ENCODE peak calls at places on chromosomes 7 and 10, in ten cellular contexts. One of them, this sample, is unnamed.

GRCh38 chr7:78080241-78080640 is 281.7 kb downstream of the PHTF2 start:
- DNase-seq in right atrium auricular region: no peak
- DNase-seq in aorta: no peak
- DNase-seq in OCI-LY7: no peak
- DNase-seq in substantia nigra: no peak
- DNase-seq in heart left ventricle: no peak
- DNase-seq in epithelial cell of prostate: no peak
- DNase-seq in WERI-Rb-1: no peak
- DNase-seq in fibroblast of lung: peak
- DNase-seq in PC-3: no peak
- DNase-seq in this sample: no peak

GRCh38 chr7:94446308-94446707 is 51.6 kb downstream of the COL1A2 start:
- DNase-seq in right atrium auricular region: no peak
- DNase-seq in aorta: no peak
- DNase-seq in OCI-LY7: no peak
- DNase-seq in substantia nigra: no peak
- DNase-seq in heart left ventricle: no peak
- DNase-seq in epithelial cell of prostate: no peak
- DNase-seq in WERI-Rb-1: no peak
- DNase-seq in fibroblast of lung: no peak
- DNase-seq in PC-3: no peak
- DNase-seq in this sample: no peak

GRCh38 chr7:86968618-86969017 is 90.8 kb downstream of the ELAPOR2 start:
- DNase-seq in right atrium auricular region: no peak
- DNase-seq in aorta: no peak
- DNase-seq in OCI-LY7: no peak
- DNase-seq in substantia nigra: no peak
- DNase-seq in heart left ventricle: no peak
- DNase-seq in epithelial cell of prostate: no peak
- DNase-seq in WERI-Rb-1: no peak
- DNase-seq in fibroblast of lung: no peak
- DNase-seq in PC-3: peak
- DNase-seq in this sample: no peak

GRCh38 chr7:25519962-25520562 is 291.8 kb upstream of the NPVF start:
- DNase-seq in right atrium auricular region: no peak
- DNase-seq in aorta: no peak
- DNase-seq in OCI-LY7: peak
- DNase-seq in substantia nigra: no peak
- DNase-seq in heart left ventricle: no peak
- DNase-seq in epithelial cell of prostate: no peak
- DNase-seq in WERI-Rb-1: no peak
- DNase-seq in fibroblast of lung: no peak
- DNase-seq in PC-3: no peak
- DNase-seq in this sample: no peak

GRCh38 chr10:132699411-132700167 is 86.4 kb downstream of the NKX6-2 start:
- DNase-seq in right atrium auricular region: no peak
- DNase-seq in aorta: peak
- DNase-seq in OCI-LY7: no peak
- DNase-seq in substantia nigra: no peak
- DNase-seq in heart left ventricle: no peak
- DNase-seq in epithelial cell of prostate: no peak
- DNase-seq in WERI-Rb-1: no peak
- DNase-seq in fibroblast of lung: no peak
- DNase-seq in PC-3: no peak
- DNase-seq in this sample: peak

GRCh38 chr10:63286340-63286739 is 153.2 kb downstream of the NRBF2 start:
- DNase-seq in right atrium auricular region: no peak
- DNase-seq in aorta: no peak
- DNase-seq in OCI-LY7: no peak
- DNase-seq in substantia nigra: no peak
- DNase-seq in heart left ventricle: no peak
- DNase-seq in epithelial cell of prostate: no peak
- DNase-seq in WERI-Rb-1: no peak
- DNase-seq in fibroblast of lung: peak
- DNase-seq in PC-3: no peak
- DNase-seq in this sample: no peak

GRCh38 chr7:100122067-100122466 is 2.6 kb downstream of the CNPY4 start:
- DNase-seq in right atrium auricular region: no peak
- DNase-seq in aorta: no peak
- DNase-seq in OCI-LY7: no peak
- DNase-seq in substantia nigra: no peak
- DNase-seq in heart left ventricle: no peak
- DNase-seq in epithelial cell of prostate: no peak
- DNase-seq in WERI-Rb-1: no peak
- DNase-seq in fibroblast of lung: no peak
- DNase-seq in PC-3: no peak
- DNase-seq in this sample: no peak

GRCh38 chr7:150983893-150984368 is 5.8 kb upstream of the KCNH2 start:
- DNase-seq in right atrium auricular region: no peak
- DNase-seq in aorta: no peak
- DNase-seq in OCI-LY7: peak
- DNase-seq in substantia nigra: no peak
- DNase-seq in heart left ventricle: no peak
- DNase-seq in epithelial cell of prostate: no peak
- DNase-seq in WERI-Rb-1: no peak
- DNase-seq in fibroblast of lung: peak
- DNase-seq in PC-3: peak
- DNase-seq in this sample: peak

GRCh38 chr10:125473138-125473793 is 209.7 kb downstream of the TEX36 start:
- DNase-seq in right atrium auricular region: no peak
- DNase-seq in aorta: no peak
- DNase-seq in OCI-LY7: no peak
- DNase-seq in substantia nigra: no peak
- DNase-seq in heart left ventricle: no peak
- DNase-seq in epithelial cell of prostate: no peak
- DNase-seq in WERI-Rb-1: no peak
- DNase-seq in fibroblast of lung: peak
- DNase-seq in PC-3: no peak
- DNase-seq in this sample: no peak

GRCh38 chr10:87816842-87817178 is 1.2 kb downstream of the ATAD1 start:
- DNase-seq in right atrium auricular region: no peak
- DNase-seq in aorta: no peak
- DNase-seq in OCI-LY7: no peak
- DNase-seq in substantia nigra: no peak
- DNase-seq in heart left ventricle: no peak
- DNase-seq in epithelial cell of prostate: no peak
- DNase-seq in WERI-Rb-1: no peak
- DNase-seq in fibroblast of lung: no peak
- DNase-seq in PC-3: peak
- DNase-seq in this sample: no peak

GRCh38 chr7:29957921-29958320 is 31.7 kb downstream of the SCRN1 start:
- DNase-seq in right atrium auricular region: peak
- DNase-seq in aorta: no peak
- DNase-seq in OCI-LY7: peak
- DNase-seq in substantia nigra: no peak
- DNase-seq in heart left ventricle: no peak
- DNase-seq in epithelial cell of prostate: no peak
- DNase-seq in WERI-Rb-1: peak
- DNase-seq in fibroblast of lung: no peak
- DNase-seq in PC-3: no peak
- DNase-seq in this sample: no peak

GRCh38 chr10:133140417-133141143 is 19.4 kb upstream of the KNDC1 start:
- DNase-seq in right atrium auricular region: no peak
- DNase-seq in aorta: peak
- DNase-seq in OCI-LY7: no peak
- DNase-seq in substantia nigra: no peak
- DNase-seq in heart left ventricle: no peak
- DNase-seq in epithelial cell of prostate: no peak
- DNase-seq in WERI-Rb-1: no peak
- DNase-seq in fibroblast of lung: no peak
- DNase-seq in PC-3: no peak
- DNase-seq in this sample: peak

GRCh38 chr7:19427944-19428343 is 280.9 kb downstream of the POLR1F start:
- DNase-seq in right atrium auricular region: no peak
- DNase-seq in aorta: no peak
- DNase-seq in OCI-LY7: no peak
- DNase-seq in substantia nigra: no peak
- DNase-seq in heart left ventricle: no peak
- DNase-seq in epithelial cell of prostate: no peak
- DNase-seq in WERI-Rb-1: no peak
- DNase-seq in fibroblast of lung: no peak
- DNase-seq in PC-3: no peak
- DNase-seq in this sample: no peak

GRCh38 chr7:360454-361100 is 70.6 kb downstream of the FOXL3 start:
- DNase-seq in right atrium auricular region: no peak
- DNase-seq in aorta: peak
- DNase-seq in OCI-LY7: no peak
- DNase-seq in substantia nigra: no peak
- DNase-seq in heart left ventricle: no peak
- DNase-seq in epithelial cell of prostate: no peak
- DNase-seq in WERI-Rb-1: no peak
- DNase-seq in fibroblast of lung: no peak
- DNase-seq in PC-3: no peak
- DNase-seq in this sample: no peak

GRCh38 chr10:46248651-46249131 is 38.1 kb upstream of the ANTXRL start:
- DNase-seq in right atrium auricular region: peak
- DNase-seq in aorta: no peak
- DNase-seq in OCI-LY7: no peak
- DNase-seq in substantia nigra: no peak
- DNase-seq in heart left ventricle: no peak
- DNase-seq in epithelial cell of prostate: no peak
- DNase-seq in WERI-Rb-1: no peak
- DNase-seq in fibroblast of lung: no peak
- DNase-seq in PC-3: no peak
- DNase-seq in this sample: no peak

DNA sequence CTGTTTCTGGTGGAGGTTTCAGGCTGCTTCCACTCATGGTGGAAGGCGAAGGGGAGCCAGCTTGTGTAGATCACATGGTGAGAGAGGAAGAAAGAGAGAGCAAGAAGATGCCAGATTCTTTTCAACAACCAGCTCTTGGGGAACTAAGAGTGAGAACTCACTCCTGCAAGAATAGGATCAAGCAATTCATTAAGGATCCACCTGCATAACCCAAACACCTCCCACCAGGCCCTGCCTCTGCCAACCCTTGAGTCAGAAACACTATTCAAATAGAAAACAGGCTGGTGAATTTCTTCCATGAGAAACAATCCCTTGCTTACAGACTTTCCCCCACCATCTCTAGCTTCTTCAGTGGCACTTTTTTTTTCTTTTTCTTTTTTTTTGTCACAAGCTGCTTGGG is 317.2 kb downstream of the GPR158 start:
- DNase-seq in right atrium auricular region: no peak
- DNase-seq in aorta: no peak
- DNase-seq in OCI-LY7: no peak
- DNase-seq in substantia nigra: no peak
- DNase-seq in heart left ventricle: no peak
- DNase-seq in epithelial cell of prostate: no peak
- DNase-seq in WERI-Rb-1: no peak
- DNase-seq in fibroblast of lung: no peak
- DNase-seq in PC-3: no peak
- DNase-seq in this sample: peak
- H3K27ac ChIP-seq in right atrium auricular region: no peak
- H3K27ac ChIP-seq in aorta: no peak
- H3K27ac ChIP-seq in OCI-LY7: no peak
- H3K27ac ChIP-seq in substantia nigra: no peak
- H3K27ac ChIP-seq in heart left ventricle: no peak
- H3K27ac ChIP-seq in epithelial cell of prostate: no peak
- H3K27ac ChIP-seq in WERI-Rb-1: no peak
- H3K27ac ChIP-seq in fibroblast of lung: no peak
- H3K27ac ChIP-seq in PC-3: no peak
- H3K27ac ChIP-seq in this sample: peak

DNA sequence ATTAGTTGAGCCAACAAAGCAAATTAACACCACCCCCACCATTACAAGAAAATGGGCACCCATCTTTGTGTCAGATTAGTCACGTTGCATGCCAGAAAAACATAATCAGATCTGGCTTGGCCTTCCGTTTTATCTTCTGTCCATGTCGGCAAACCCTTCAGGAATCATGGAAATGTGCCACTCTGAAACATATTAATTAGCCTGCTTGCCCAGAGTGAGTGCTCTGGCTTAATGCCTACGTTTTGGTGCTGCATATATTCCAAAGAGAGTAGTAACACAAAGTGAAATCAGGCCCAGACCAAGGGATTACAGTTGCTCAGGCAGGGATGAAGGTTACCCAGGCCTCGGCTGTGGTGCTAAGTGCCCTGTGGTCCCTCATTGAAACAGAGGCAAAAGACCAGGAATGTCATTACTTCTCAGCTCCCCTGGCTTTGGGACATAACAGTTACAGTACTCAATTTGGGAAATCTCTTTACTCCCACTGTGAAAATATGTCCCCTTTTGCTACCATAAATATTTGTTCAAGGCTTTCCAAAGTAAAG is 154.0 kb upstream of the LSM8 start:
- DNase-seq in right atrium auricular region: no peak
- DNase-seq in aorta: no peak
- DNase-seq in OCI-LY7: no peak
- DNase-seq in substantia nigra: no peak
- DNase-seq in heart left ventricle: no peak
- DNase-seq in epithelial cell of prostate: no peak
- DNase-seq in WERI-Rb-1: no peak
- DNase-seq in fibroblast of lung: no peak
- DNase-seq in PC-3: no peak
- DNase-seq in this sample: no peak
- H3K27ac ChIP-seq in right atrium auricular region: no peak
- H3K27ac ChIP-seq in aorta: no peak
- H3K27ac ChIP-seq in OCI-LY7: no peak
- H3K27ac ChIP-seq in substantia nigra: no peak
- H3K27ac ChIP-seq in heart left ventricle: no peak
- H3K27ac ChIP-seq in epithelial cell of prostate: no peak
- H3K27ac ChIP-seq in WERI-Rb-1: no peak
- H3K27ac ChIP-seq in fibroblast of lung: no peak
- H3K27ac ChIP-seq in PC-3: no peak
- H3K27ac ChIP-seq in this sample: no peak

GRCh38 chr7:36115448-36116321 is 37.4 kb upstream of the EEPD1 start:
- DNase-seq in right atrium auricular region: peak
- DNase-seq in aorta: peak
- DNase-seq in OCI-LY7: no peak
- DNase-seq in substantia nigra: no peak
- DNase-seq in heart left ventricle: peak
- DNase-seq in epithelial cell of prostate: peak
- DNase-seq in WERI-Rb-1: no peak
- DNase-seq in fibroblast of lung: peak
- DNase-seq in PC-3: peak
- DNase-seq in this sample: no peak
- H3K27ac ChIP-seq in right atrium auricular region: peak
- H3K27ac ChIP-seq in aorta: peak
- H3K27ac ChIP-seq in OCI-LY7: no peak
- H3K27ac ChIP-seq in substantia nigra: no peak
- H3K27ac ChIP-seq in heart left ventricle: peak
- H3K27ac ChIP-seq in epithelial cell of prostate: peak
- H3K27ac ChIP-seq in WERI-Rb-1: no peak
- H3K27ac ChIP-seq in fibroblast of lung: peak
- H3K27ac ChIP-seq in PC-3: peak
- H3K27ac ChIP-seq in this sample: no peak

DNA sequence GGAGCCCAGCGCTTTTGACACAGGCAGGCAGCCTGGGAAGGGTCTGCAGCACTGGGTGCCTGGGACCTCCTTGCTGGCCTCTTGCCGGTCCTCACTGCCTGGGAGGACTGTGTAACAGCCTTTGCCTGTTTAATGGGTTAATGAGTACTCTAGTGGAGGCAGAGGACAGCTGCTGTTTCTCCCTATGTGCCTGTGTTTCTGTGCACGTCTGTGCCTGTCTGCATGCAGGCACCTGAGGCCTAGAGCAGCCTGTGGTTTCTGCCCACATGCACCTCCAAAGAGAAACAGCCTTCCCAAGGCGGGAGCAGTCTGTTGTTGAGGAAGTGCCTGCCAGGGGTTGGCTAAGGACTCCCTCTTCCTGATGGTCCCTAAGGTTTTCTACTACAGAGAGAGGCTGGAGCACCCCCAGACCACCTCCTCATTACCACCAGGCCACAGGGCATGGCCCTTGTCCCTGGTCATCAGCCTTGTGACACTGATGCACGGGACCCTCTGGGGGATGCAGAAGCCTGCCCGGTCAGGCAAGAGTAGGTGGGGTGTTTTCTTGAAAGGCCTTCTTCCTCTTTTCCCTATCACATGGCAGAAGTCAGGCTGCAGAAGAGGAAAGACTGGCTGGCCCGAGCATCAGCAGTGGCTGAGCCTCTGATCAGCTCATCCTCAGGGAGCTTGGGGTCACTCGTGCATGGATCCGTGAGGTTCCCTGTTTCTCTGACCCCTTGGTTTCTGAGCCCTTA is 14.3 kb downstream of the SLC29A3 start:
- DNase-seq in right atrium auricular region: no peak
- DNase-seq in aorta: no peak
- DNase-seq in OCI-LY7: no peak
- DNase-seq in substantia nigra: no peak
- DNase-seq in heart left ventricle: no peak
- DNase-seq in epithelial cell of prostate: peak
- DNase-seq in WERI-Rb-1: no peak
- DNase-seq in fibroblast of lung: no peak
- DNase-seq in PC-3: no peak
- DNase-seq in this sample: no peak
- H3K27ac ChIP-seq in right atrium auricular region: no peak
- H3K27ac ChIP-seq in aorta: no peak
- H3K27ac ChIP-seq in OCI-LY7: no peak
- H3K27ac ChIP-seq in substantia nigra: no peak
- H3K27ac ChIP-seq in heart left ventricle: no peak
- H3K27ac ChIP-seq in epithelial cell of prostate: no peak
- H3K27ac ChIP-seq in WERI-Rb-1: peak
- H3K27ac ChIP-seq in fibroblast of lung: no peak
- H3K27ac ChIP-seq in PC-3: no peak
- H3K27ac ChIP-seq in this sample: no peak

This sample was measured in endodermal cell.